ENCODE peak calls at places on chromosome 11, in eight cellular contexts. B is NCI-H2107; L is activated T-cell treated with anti-CD3 and anti-CD28 coated beads for 1 hour; Y is lung microvascular endothelial cell; E is DMS153; J is activated T-helper 1 cell treated with anti-CD3 and anti-CD28 coated beads, Interleukin-2, amount 50 U/mL, for 16 hours; C is GDM1; A is nephron progenitor cell. T is an unnamed sample.

GRCh38 chr11:73335204-73335923 is 27.3 kb downstream of the ARHGEF17 start:
- DNase-seq in L (peak; percentile 76), B (peak; percentile 55), A (peak; percentile 95), E (peak; percentile 28), J (peak; percentile 72), Y (peak; percentile 85), C (peak; percentile 63), T (peak; percentile 94)

GRCh38 chr11:96075532-96075959 is 151.6 kb upstream of the MTMR2 start:
- DNase-seq in E (no peak), A (no peak), L (no peak), B (no peak), Y (peak; percentile 52), J (no peak), C (peak; percentile 16), T (no peak)

GRCh38 chr11:125728969-125729368 is 17.1 kb upstream of the PATE1 start:
- DNase-seq in Y (no peak), B (no peak), E (no peak), J (no peak), L (no peak), A (no peak), C (no peak), T (no peak)

GRCh38 chr11:102487214-102487613 is 34.6 kb upstream of the TMEM123 start:
- DNase-seq in Y (no peak), A (no peak), E (no peak), C (no peak), L (no peak), J (no peak), B (no peak), T (no peak)

GRCh38 chr11:73759520-73760065 is 1.3 kb downstream of the RAB6A start:
- DNase-seq in L (no peak), E (no peak), B (no peak), C (no peak), Y (peak; percentile 34), J (no peak), A (no peak), T (no peak)

GRCh38 chr11:36818410-36818809 is 220.4 kb upstream of the RAG2 start:
- DNase-seq in C (no peak), E (no peak), A (peak; percentile 14), J (no peak), B (no peak), L (no peak), Y (no peak), T (no peak)

GRCh38 chr11:95923441-95923729 is 522 bp downstream of the MTMR2 start:
- DNase-seq in Y (peak; percentile 5), A (no peak), J (no peak), L (no peak), B (no peak), C (no peak), E (no peak), T (no peak)

GRCh38 chr11:67542169-67542568 is 18.9 kb upstream of the CABP2 start:
- DNase-seq in L (no peak), Y (no peak), J (no peak), B (no peak), E (no peak), A (no peak), C (no peak), T (no peak)

GRCh38 chr11:116422976-116423375 is 349.8 kb downstream of the BUD13 start:
- DNase-seq in J (no peak), C (no peak), L (no peak), Y (peak; percentile 46), A (peak; percentile 45), E (no peak), B (no peak), T (peak; percentile 61)

GRCh38 chr11:133058501-133058900 is 473.8 kb downstream of the OPCML start:
- DNase-seq in E (no peak), Y (no peak), C (no peak), L (no peak), B (no peak), A (no peak), J (no peak), T (peak; percentile 35)

GRCh38 chr11:59822989-59823566 is 12.5 kb upstream of the MRPL16 start:
- DNase-seq in L (no peak), E (peak; percentile 65), J (no peak), B (peak; percentile 12), A (peak; percentile 21), Y (peak; percentile 78), C (peak; percentile 25), T (peak; percentile 16)

GRCh38 chr11:5489571-5490357 is 1.3 kb downstream of the OR52D1 start:
- DNase-seq in B (no peak), A (no peak), E (no peak), J (no peak), C (no peak), L (no peak), Y (peak; percentile 50), T (no peak)

GRCh38 chr11:120941000-120941399 is 82.9 kb upstream of the TBCEL start:
- DNase-seq in E (no peak), B (no peak), A (no peak), J (no peak), C (no peak), Y (no peak), L (no peak), T (no peak)